ENCODE peak calls at places on chromosomes 13 and 19, in six cellular contexts. X is natural killer cell, C is PC-9, P is omental fat pad, R is Caco-2, D is GM06990. A is an unnamed sample.

GRCh38 chr13:53340505-53341143 is 312.0 kb downstream of the OLFM4 start:
- DNase-seq in C (no peak), X (no peak), R (no peak), P (no peak), D (no peak), A (no peak)

GRCh38 chr13:111153977-111154332 is 38.8 kb downstream of the ARHGEF7 start:
- DNase-seq in X (peak; percentile 59), P (peak; percentile 29), R (peak; percentile 68), C (peak; percentile 44), D (no peak), A (no peak)

GRCh38 chr19:45593520-45593919 is 8.5 kb downstream of the GPR4 start:
- DNase-seq in X (no peak), P (no peak), D (no peak), R (no peak), C (peak; percentile 0), A (no peak)

GRCh38 chr13:39012608-39013007 is 22.0 kb upstream of the STOML3 start:
- DNase-seq in R (no peak), D (no peak), C (no peak), X (no peak), P (no peak), A (no peak)

GRCh38 chr19:5058456-5059190 is 89.7 kb downstream of the KDM4B start:
- DNase-seq in R (no peak), X (no peak), D (no peak), P (no peak), C (no peak), A (no peak)

GRCh38 chr13:51590966-51591627 is 6.8 kb downstream of the WDFY2 start:
- DNase-seq in X (no peak), R (no peak), D (no peak), C (peak; percentile 94), P (no peak), A (no peak)

GRCh38 chr13:93450226-93450625 is 223.6 kb downstream of the GPC6 start:
- DNase-seq in X (no peak), D (no peak), P (no peak), C (no peak), R (no peak), A (no peak)

GRCh38 chr19:4575978-4576933 is 16.8 kb upstream of the SEMA6B start:
- DNase-seq in D (no peak), C (no peak), X (peak; percentile 62), P (peak; percentile 82), R (peak; percentile 74), A (peak; percentile 64)

GRCh38 chr19:14361824-14362223 is 19.4 kb upstream of the ADGRE5 start:
- DNase-seq in D (peak; percentile 36), X (no peak), C (no peak), P (no peak), R (peak; percentile 46), A (no peak)

GRCh38 chr19:54096642-54097106 is 3.9 kb downstream of the OSCAR start:
- DNase-seq in R (peak; percentile 57), P (no peak), X (no peak), C (no peak), D (no peak), A (no peak)

GRCh38 chr13:65965496-65965895 is 1264.6 kb downstream of the PCDH9 start:
- DNase-seq in X (no peak), P (no peak), C (no peak), R (no peak), D (no peak), A (no peak)

GRCh38 chr13:76552373-76552772 is 333.8 kb downstream of the KCTD12 start:
- DNase-seq in D (no peak), X (no peak), R (no peak), P (no peak), C (no peak), A (no peak)

GRCh38 chr13:80361883-80362327 is 21.0 kb upstream of the SPRY2 start:
- DNase-seq in P (no peak), R (peak; percentile 74), X (no peak), C (no peak), D (no peak), A (no peak)
- TF ChIP-seq CTCF in P (no peak), R (no peak), X (no peak), C (no peak), D (peak; percentile 34), A (no peak)

DNA sequence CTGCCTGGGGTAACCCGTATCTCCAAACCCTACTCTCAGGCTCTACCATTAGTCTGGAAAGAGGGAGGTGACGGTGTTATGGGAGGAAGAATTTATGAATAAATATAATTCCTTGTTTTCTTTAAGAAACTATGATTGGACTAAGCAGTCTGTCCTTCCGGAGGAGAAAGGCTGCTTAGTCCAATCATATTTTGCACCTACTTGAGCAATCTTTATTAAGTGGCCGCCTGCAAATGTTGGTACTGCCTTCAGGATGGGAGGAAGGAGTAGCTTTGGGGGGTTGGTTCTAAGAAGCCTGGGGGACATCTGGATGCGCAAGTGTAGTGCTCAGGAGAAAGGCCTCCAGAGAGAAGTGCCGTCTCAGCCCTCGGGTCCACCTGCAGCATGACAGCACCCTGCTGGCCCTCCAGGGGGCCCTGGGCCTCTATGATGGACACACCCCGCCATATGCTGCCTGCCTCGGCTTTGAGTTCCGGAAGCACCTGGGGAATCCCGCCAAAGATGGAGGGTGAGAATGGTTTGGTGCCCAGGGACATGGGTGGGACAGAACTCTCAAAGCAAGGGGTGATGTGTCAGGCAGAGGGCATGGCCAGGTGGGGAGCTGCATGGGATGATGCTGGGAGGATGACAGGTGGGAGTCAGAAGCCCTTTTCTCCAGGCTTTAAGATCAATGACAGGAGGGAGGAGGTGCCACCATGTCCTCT is 4.0 kb downstream of the ACP4 start:
- DNase-seq in R (peak; percentile 69), P (no peak), D (no peak), X (no peak), C (no peak), A (no peak)
- TF ChIP-seq CTCF in R (peak; percentile 11), P (no peak), D (peak; percentile 58), X (no peak), C (no peak), A (no peak)

GRCh38 chr13:40755082-40755755 is 15.8 kb downstream of the MRPS31 start:
- DNase-seq in R (no peak), X (no peak), P (no peak), C (no peak), D (no peak), A (no peak)

DNA sequence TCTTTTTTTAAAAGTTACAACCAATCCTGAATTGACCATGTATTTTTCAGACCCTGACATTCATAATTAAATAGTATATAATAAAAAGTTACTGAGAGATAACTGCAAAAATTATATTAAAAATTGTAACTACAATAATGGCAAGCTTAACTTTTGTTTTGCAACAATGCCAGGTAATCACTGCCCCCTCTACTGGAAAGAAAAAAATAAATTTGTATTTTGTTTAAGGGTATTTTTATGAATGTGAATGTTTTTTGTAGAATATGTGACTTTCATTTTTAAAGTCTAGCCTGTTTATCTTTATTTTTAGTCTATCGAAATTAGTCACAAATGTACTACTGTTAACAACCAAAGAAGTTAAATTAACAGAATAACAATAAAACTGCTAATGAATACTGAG is 21.7 kb downstream of the MRPS31 start:
- DNase-seq in R (no peak), D (no peak), C (no peak), P (no peak), X (no peak), A (no peak)
- TF ChIP-seq CTCF in R (peak; percentile 23), D (no peak), C (peak; percentile 41), P (no peak), X (no peak), A (no peak)

DNA sequence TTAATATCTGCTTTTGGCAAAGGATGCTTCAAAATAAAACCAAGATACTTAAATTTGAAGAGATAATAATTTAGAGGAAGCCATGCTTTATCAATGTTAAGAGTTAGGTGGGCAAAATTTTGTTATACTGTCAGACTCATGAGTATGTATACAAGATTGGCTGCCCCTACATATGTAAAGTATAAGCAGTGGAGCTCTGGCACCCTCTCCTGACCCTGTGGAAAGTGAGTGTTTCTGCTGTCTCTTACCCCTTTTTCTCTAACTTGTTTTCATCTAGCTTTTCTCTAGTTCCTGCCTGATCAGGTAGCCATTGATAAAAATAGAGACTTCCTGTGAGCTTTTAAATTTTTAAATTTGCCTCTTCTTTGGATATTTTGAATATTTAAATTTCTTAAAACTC is 710.9 kb upstream of the SPRY2 start:
- DNase-seq in D (no peak), C (no peak), P (no peak), X (no peak), R (no peak), A (no peak)
- TF ChIP-seq CTCF in D (no peak), C (no peak), P (no peak), X (no peak), R (no peak), A (no peak)